ENCODE peak calls at places on chromosomes 4 and X, in nine cellular contexts. S, Z, G, N, U, V, P, D and X are unnamed samples.

GRCh38 chrX:37910186-37910585 is 62.8 kb upstream of the DYNLT3 start:
- DNase-seq in S (no peak), V (no peak), Z (no peak), N (no peak), U (no peak), G (no peak), P (no peak), D (no peak), X (no peak)

GRCh38 chrX:153633048-153633447 is 14.0 kb upstream of the DUSP9 start:
- DNase-seq in Z (no peak), N (no peak), V (no peak), S (no peak), U (no peak), P (no peak), D (no peak), G (no peak), X (no peak)

GRCh38 chr4:13857800-13858199 is 230.3 kb upstream of the BOD1L1 start:
- DNase-seq in V (no peak), N (no peak), S (no peak), U (no peak), D (no peak), G (no peak), P (no peak), Z (no peak), X (no peak)

GRCh38 chr4:168524006-168524405 is 27.2 kb downstream of the PALLD start:
- DNase-seq in V (no peak), G (no peak), N (no peak), U (no peak), S (no peak), P (no peak), Z (no peak), D (no peak), X (no peak)

GRCh38 chr4:174539571-174539970 is 17.3 kb upstream of the HPGD start:
- DNase-seq in N (no peak), U (no peak), V (no peak), P (no peak), Z (no peak), G (no peak), D (no peak), S (no peak), X (no peak)

GRCh38 chrX:29661290-29661689 is 554.1 kb upstream of the MAGEB2 start:
- DNase-seq in N (no peak), G (no peak), U (no peak), D (no peak), P (no peak), S (no peak), V (no peak), Z (no peak), X (no peak)

GRCh38 chrX:43559643-43560042 is 96.5 kb upstream of the MAOA start:
- DNase-seq in D (peak), N (no peak), S (no peak), U (peak), V (peak), G (peak), P (peak), Z (peak), X (peak)

GRCh38 chrX:71250856-71251255 is 3.1 kb downstream of the ZMYM3 start:
- DNase-seq in N (no peak), D (no peak), S (no peak), Z (no peak), U (no peak), G (no peak), P (no peak), V (no peak), X (no peak)

GRCh38 chr4:53943345-53944085 is 120.9 kb downstream of the CHIC2 start:
- DNase-seq in Z (peak), S (no peak), P (no peak), G (no peak), N (no peak), V (no peak), D (no peak), U (peak), X (no peak)

GRCh38 chrX:3393168-3393567 is 46.7 kb upstream of the MXRA5 start:
- DNase-seq in Z (no peak), N (no peak), S (no peak), U (peak), G (no peak), D (no peak), V (no peak), P (no peak), X (no peak)

GRCh38 chrX:19709812-19710518 is 177.4 kb downstream of the SH3KBP1 start:
- DNase-seq in D (no peak), U (no peak), G (no peak), Z (no peak), S (no peak), P (no peak), N (no peak), V (no peak), X (no peak)

GRCh38 chr4:67704843-67705242 is 3.9 kb upstream of the UBA6 start:
- DNase-seq in N (no peak), P (no peak), D (no peak), S (no peak), V (no peak), G (no peak), Z (no peak), U (no peak), X (no peak)

GRCh38 chr4:146165840-146166239 is 9.7 kb upstream of the LSM6 start:
- DNase-seq in G (no peak), V (no peak), P (no peak), Z (no peak), S (no peak), N (no peak), D (no peak), U (no peak), X (no peak)

GRCh38 chr4:31682796-31683195 is 962.6 kb downstream of the PCDH7 start:
- DNase-seq in P (no peak), D (no peak), U (no peak), G (no peak), S (no peak), Z (no peak), N (no peak), V (no peak), X (no peak)

GRCh38 chr4:158428242-158428641 is 93.4 kb upstream of the RXFP1 start:
- DNase-seq in P (no peak), D (no peak), U (no peak), N (no peak), G (no peak), V (no peak), S (no peak), Z (no peak), X (no peak)

GRCh38 chr4:72568959-72569718 is at the start of gene ADAMTS3:
- DNase-seq in U (peak), S (peak), N (peak), D (peak), G (peak), P (peak), Z (peak), V (peak), X (peak)

GRCh38 chrX:84340981-84341380 is 153.0 kb upstream of the RPS6KA6 start:
- DNase-seq in P (no peak), D (no peak), S (no peak), U (no peak), Z (no peak), N (no peak), V (no peak), G (no peak), X (no peak)

GRCh38 chr4:183797041-183797444 is 108.1 kb upstream of the STOX2 start:
- DNase-seq in S (peak), G (no peak), P (peak), N (peak), Z (peak), U (no peak), V (peak), D (peak), X (peak)

GRCh38 chr4:179465131-179465797 is 2023.0 kb upstream of the AGA start:
- DNase-seq in G (no peak), U (peak), N (no peak), Z (no peak), D (peak), V (no peak), P (no peak), S (no peak), X (no peak)

GRCh38 chrX:140765043-140765784 is 55.7 kb downstream of the LINC00632 start:
- DNase-seq in Z (peak), V (no peak), N (no peak), U (no peak), S (no peak), P (no peak), D (no peak), G (no peak), X (no peak)

GRCh38 chr4:112060212-112060611 is 85.0 kb upstream of the FAM241A start:
- DNase-seq in Z (peak), V (no peak), G (no peak), U (peak), N (no peak), D (peak), P (no peak), S (no peak), X (no peak)

GRCh38 chr4:172986114-172986513 is 182.5 kb upstream of the GALNT7 start:
- DNase-seq in S (peak), U (no peak), V (no peak), G (no peak), D (no peak), N (no peak), Z (no peak), P (no peak), X (no peak)

GRCh38 chr4:70801265-70801809 is 38.4 kb downstream of the GRSF1 start:
- DNase-seq in N (no peak), V (no peak), D (no peak), S (no peak), Z (no peak), P (peak), G (no peak), U (no peak), X (no peak)

GRCh38 chrX:119234931-119235555 is 1.0 kb upstream of the PGRMC1 start:
- DNase-seq in S (no peak), U (no peak), V (no peak), D (no peak), Z (no peak), N (no peak), G (no peak), P (no peak), X (no peak)

GRCh38 chrX:119690921-119691716 is 1.8 kb downstream of the SEPTIN6 start:
- DNase-seq in U (peak), G (no peak), S (no peak), D (no peak), N (no peak), P (peak), V (no peak), Z (no peak), X (no peak)

GRCh38 chrX:151984328-151984727 is 9.9 kb upstream of the GABRE start:
- DNase-seq in G (no peak), D (no peak), Z (no peak), P (no peak), N (no peak), U (no peak), V (no peak), S (no peak), X (no peak)

GRCh38 chr4:78370625-78371372 is 180.8 kb upstream of the ANXA3 start:
- DNase-seq in D (peak), U (no peak), N (no peak), G (no peak), S (no peak), Z (no peak), V (no peak), P (no peak), X (no peak)

GRCh38 chrX:31232506-31232905 is 160.7 kb upstream of the FTHL17 start:
- DNase-seq in Z (no peak), S (no peak), G (no peak), N (no peak), D (no peak), V (no peak), P (no peak), U (no peak), X (no peak)

GRCh38 chr4:74934016-74934821 is 1.3 kb downstream of the PARM1 start:
- DNase-seq in P (peak), S (peak), N (peak), U (peak), Z (peak), D (peak), V (peak), G (peak), X (peak)

GRCh38 chr4:153071953-153072622 is 132.2 kb upstream of the TRIM2 start:
- DNase-seq in U (no peak), P (no peak), S (no peak), V (no peak), D (no peak), Z (no peak), G (no peak), N (no peak), X (no peak)

GRCh38 chrX:48989483-48989882 is 12.6 kb downstream of the GRIPAP1 start:
- DNase-seq in Z (no peak), N (no peak), G (no peak), S (no peak), P (no peak), V (no peak), D (no peak), U (no peak), X (no peak)